ENCODE peak calls at places on chromosomes 3 and 15, in nine cellular contexts. One of them, this sample, is unnamed.

GRCh38 chr15:22956257-22956979 is 23.8 kb downstream of the CYFIP1 start:
- DNase-seq in stimulated activated CD8-positive, alpha-beta memory T cell treated with anti-CD3 and anti-CD28 coated beads, Interleukin-2, amount 100 ng/mL, for 1 hour: no peak
- DNase-seq in IMR-90: no peak
- DNase-seq in A172: no peak
- DNase-seq in A549: peak
- DNase-seq in activated CD4-positive, alpha-beta T cell treated with anti-CD3 and anti-CD28 coated beads for 24 hours: no peak
- DNase-seq in foreskin fibroblast: no peak
- DNase-seq in retinal pigment epithelial cell: no peak
- DNase-seq in astrocyte of the spinal cord: peak
- DNase-seq in this sample: no peak

GRCh38 chr15:23857028-23857641 is 170.0 kb upstream of the NDN start:
- DNase-seq in stimulated activated CD8-positive, alpha-beta memory T cell treated with anti-CD3 and anti-CD28 coated beads, Interleukin-2, amount 100 ng/mL, for 1 hour: no peak
- DNase-seq in IMR-90: peak
- DNase-seq in A172: no peak
- DNase-seq in A549: peak
- DNase-seq in activated CD4-positive, alpha-beta T cell treated with anti-CD3 and anti-CD28 coated beads for 24 hours: no peak
- DNase-seq in foreskin fibroblast: no peak
- DNase-seq in retinal pigment epithelial cell: no peak
- DNase-seq in astrocyte of the spinal cord: peak
- DNase-seq in this sample: no peak

GRCh38 chr3:119695480-119695879 is 7.3 kb upstream of the CFAP91 start:
- DNase-seq in stimulated activated CD8-positive, alpha-beta memory T cell treated with anti-CD3 and anti-CD28 coated beads, Interleukin-2, amount 100 ng/mL, for 1 hour: no peak
- DNase-seq in IMR-90: peak
- DNase-seq in A172: peak
- DNase-seq in A549: peak
- DNase-seq in activated CD4-positive, alpha-beta T cell treated with anti-CD3 and anti-CD28 coated beads for 24 hours: no peak
- DNase-seq in foreskin fibroblast: no peak
- DNase-seq in retinal pigment epithelial cell: no peak
- DNase-seq in astrocyte of the spinal cord: no peak
- DNase-seq in this sample: no peak

GRCh38 chr3:181851063-181851462 is 139.3 kb downstream of the SOX2 start:
- DNase-seq in stimulated activated CD8-positive, alpha-beta memory T cell treated with anti-CD3 and anti-CD28 coated beads, Interleukin-2, amount 100 ng/mL, for 1 hour: no peak
- DNase-seq in IMR-90: no peak
- DNase-seq in A172: no peak
- DNase-seq in A549: peak
- DNase-seq in activated CD4-positive, alpha-beta T cell treated with anti-CD3 and anti-CD28 coated beads for 24 hours: no peak
- DNase-seq in foreskin fibroblast: no peak
- DNase-seq in retinal pigment epithelial cell: no peak
- DNase-seq in astrocyte of the spinal cord: no peak
- DNase-seq in this sample: no peak

GRCh38 chr3:190543656-190544055 is 29.8 kb downstream of the IL1RAP start:
- DNase-seq in stimulated activated CD8-positive, alpha-beta memory T cell treated with anti-CD3 and anti-CD28 coated beads, Interleukin-2, amount 100 ng/mL, for 1 hour: no peak
- DNase-seq in IMR-90: no peak
- DNase-seq in A172: no peak
- DNase-seq in A549: no peak
- DNase-seq in activated CD4-positive, alpha-beta T cell treated with anti-CD3 and anti-CD28 coated beads for 24 hours: no peak
- DNase-seq in foreskin fibroblast: no peak
- DNase-seq in retinal pigment epithelial cell: no peak
- DNase-seq in astrocyte of the spinal cord: no peak
- DNase-seq in this sample: no peak

GRCh38 chr15:38844683-38845195 is 280.1 kb upstream of the RASGRP1 start:
- DNase-seq in stimulated activated CD8-positive, alpha-beta memory T cell treated with anti-CD3 and anti-CD28 coated beads, Interleukin-2, amount 100 ng/mL, for 1 hour: no peak
- DNase-seq in IMR-90: peak
- DNase-seq in A172: no peak
- DNase-seq in A549: no peak
- DNase-seq in activated CD4-positive, alpha-beta T cell treated with anti-CD3 and anti-CD28 coated beads for 24 hours: no peak
- DNase-seq in foreskin fibroblast: no peak
- DNase-seq in retinal pigment epithelial cell: no peak
- DNase-seq in astrocyte of the spinal cord: no peak
- DNase-seq in this sample: no peak

GRCh38 chr15:96312641-96313335 is 17.7 kb upstream of the NR2F2 start:
- DNase-seq in stimulated activated CD8-positive, alpha-beta memory T cell treated with anti-CD3 and anti-CD28 coated beads, Interleukin-2, amount 100 ng/mL, for 1 hour: no peak
- DNase-seq in IMR-90: peak
- DNase-seq in A172: no peak
- DNase-seq in A549: no peak
- DNase-seq in activated CD4-positive, alpha-beta T cell treated with anti-CD3 and anti-CD28 coated beads for 24 hours: no peak
- DNase-seq in foreskin fibroblast: peak
- DNase-seq in retinal pigment epithelial cell: no peak
- DNase-seq in astrocyte of the spinal cord: no peak
- DNase-seq in this sample: no peak

GRCh38 chr3:50373146-50373864 is 14.0 kb upstream of the TMEM115 start:
- DNase-seq in stimulated activated CD8-positive, alpha-beta memory T cell treated with anti-CD3 and anti-CD28 coated beads, Interleukin-2, amount 100 ng/mL, for 1 hour: no peak
- DNase-seq in IMR-90: no peak
- DNase-seq in A172: no peak
- DNase-seq in A549: no peak
- DNase-seq in activated CD4-positive, alpha-beta T cell treated with anti-CD3 and anti-CD28 coated beads for 24 hours: no peak
- DNase-seq in foreskin fibroblast: no peak
- DNase-seq in retinal pigment epithelial cell: no peak
- DNase-seq in astrocyte of the spinal cord: no peak
- DNase-seq in this sample: no peak

GRCh38 chr3:80190051-80190450 is 422.3 kb upstream of the ROBO1 start:
- DNase-seq in stimulated activated CD8-positive, alpha-beta memory T cell treated with anti-CD3 and anti-CD28 coated beads, Interleukin-2, amount 100 ng/mL, for 1 hour: no peak
- DNase-seq in IMR-90: peak
- DNase-seq in A172: peak
- DNase-seq in A549: peak
- DNase-seq in activated CD4-positive, alpha-beta T cell treated with anti-CD3 and anti-CD28 coated beads for 24 hours: no peak
- DNase-seq in foreskin fibroblast: peak
- DNase-seq in retinal pigment epithelial cell: peak
- DNase-seq in astrocyte of the spinal cord: peak
- DNase-seq in this sample: peak

GRCh38 chr3:141066593-141066860 is 15.4 kb downstream of the SPSB4 start:
- DNase-seq in stimulated activated CD8-positive, alpha-beta memory T cell treated with anti-CD3 and anti-CD28 coated beads, Interleukin-2, amount 100 ng/mL, for 1 hour: no peak
- DNase-seq in IMR-90: no peak
- DNase-seq in A172: no peak
- DNase-seq in A549: no peak
- DNase-seq in activated CD4-positive, alpha-beta T cell treated with anti-CD3 and anti-CD28 coated beads for 24 hours: no peak
- DNase-seq in foreskin fibroblast: no peak
- DNase-seq in retinal pigment epithelial cell: no peak
- DNase-seq in astrocyte of the spinal cord: no peak
- DNase-seq in this sample: no peak

GRCh38 chr3:65672876-65673815 is 365.6 kb downstream of the MAGI1 start:
- DNase-seq in stimulated activated CD8-positive, alpha-beta memory T cell treated with anti-CD3 and anti-CD28 coated beads, Interleukin-2, amount 100 ng/mL, for 1 hour: no peak
- DNase-seq in IMR-90: peak
- DNase-seq in A172: peak
- DNase-seq in A549: peak
- DNase-seq in activated CD4-positive, alpha-beta T cell treated with anti-CD3 and anti-CD28 coated beads for 24 hours: peak
- DNase-seq in foreskin fibroblast: peak
- DNase-seq in retinal pigment epithelial cell: peak
- DNase-seq in astrocyte of the spinal cord: peak
- DNase-seq in this sample: no peak

GRCh38 chr15:100308222-100309007 is 33.4 kb downstream of the ADAMTS17 start:
- DNase-seq in stimulated activated CD8-positive, alpha-beta memory T cell treated with anti-CD3 and anti-CD28 coated beads, Interleukin-2, amount 100 ng/mL, for 1 hour: no peak
- DNase-seq in IMR-90: no peak
- DNase-seq in A172: no peak
- DNase-seq in A549: no peak
- DNase-seq in activated CD4-positive, alpha-beta T cell treated with anti-CD3 and anti-CD28 coated beads for 24 hours: no peak
- DNase-seq in foreskin fibroblast: no peak
- DNase-seq in retinal pigment epithelial cell: no peak
- DNase-seq in astrocyte of the spinal cord: no peak
- DNase-seq in this sample: no peak

GRCh38 chr15:76161153-76162049 is 101.6 kb downstream of the TMEM266 start:
- DNase-seq in stimulated activated CD8-positive, alpha-beta memory T cell treated with anti-CD3 and anti-CD28 coated beads, Interleukin-2, amount 100 ng/mL, for 1 hour: no peak
- DNase-seq in IMR-90: no peak
- DNase-seq in A172: peak
- DNase-seq in A549: no peak
- DNase-seq in activated CD4-positive, alpha-beta T cell treated with anti-CD3 and anti-CD28 coated beads for 24 hours: no peak
- DNase-seq in foreskin fibroblast: no peak
- DNase-seq in retinal pigment epithelial cell: no peak
- DNase-seq in astrocyte of the spinal cord: no peak
- DNase-seq in this sample: no peak

GRCh38 chr15:90619468-90619867 is 89.7 kb downstream of the CRTC3 start:
- DNase-seq in stimulated activated CD8-positive, alpha-beta memory T cell treated with anti-CD3 and anti-CD28 coated beads, Interleukin-2, amount 100 ng/mL, for 1 hour: no peak
- DNase-seq in IMR-90: no peak
- DNase-seq in A172: no peak
- DNase-seq in A549: no peak
- DNase-seq in activated CD4-positive, alpha-beta T cell treated with anti-CD3 and anti-CD28 coated beads for 24 hours: no peak
- DNase-seq in foreskin fibroblast: no peak
- DNase-seq in retinal pigment epithelial cell: no peak
- DNase-seq in astrocyte of the spinal cord: no peak
- DNase-seq in this sample: no peak

GRCh38 chr15:63344737-63345390 is 36.8 kb downstream of the CA12 start:
- DNase-seq in stimulated activated CD8-positive, alpha-beta memory T cell treated with anti-CD3 and anti-CD28 coated beads, Interleukin-2, amount 100 ng/mL, for 1 hour: no peak
- DNase-seq in IMR-90: peak
- DNase-seq in A172: peak
- DNase-seq in A549: no peak
- DNase-seq in activated CD4-positive, alpha-beta T cell treated with anti-CD3 and anti-CD28 coated beads for 24 hours: no peak
- DNase-seq in foreskin fibroblast: peak
- DNase-seq in retinal pigment epithelial cell: no peak
- DNase-seq in astrocyte of the spinal cord: no peak
- DNase-seq in this sample: no peak

GRCh38 chr15:66884661-66885237 is 180.7 kb upstream of the SMAD3 start:
- DNase-seq in stimulated activated CD8-positive, alpha-beta memory T cell treated with anti-CD3 and anti-CD28 coated beads, Interleukin-2, amount 100 ng/mL, for 1 hour: no peak
- DNase-seq in IMR-90: no peak
- DNase-seq in A172: no peak
- DNase-seq in A549: no peak
- DNase-seq in activated CD4-positive, alpha-beta T cell treated with anti-CD3 and anti-CD28 coated beads for 24 hours: no peak
- DNase-seq in foreskin fibroblast: no peak
- DNase-seq in retinal pigment epithelial cell: no peak
- DNase-seq in astrocyte of the spinal cord: no peak
- DNase-seq in this sample: no peak

GRCh38 chr3:125054436-125055164 is 1.2 kb downstream of the HEG1 start:
- DNase-seq in stimulated activated CD8-positive, alpha-beta memory T cell treated with anti-CD3 and anti-CD28 coated beads, Interleukin-2, amount 100 ng/mL, for 1 hour: no peak
- DNase-seq in IMR-90: peak
- DNase-seq in A172: peak
- DNase-seq in A549: peak
- DNase-seq in activated CD4-positive, alpha-beta T cell treated with anti-CD3 and anti-CD28 coated beads for 24 hours: no peak
- DNase-seq in foreskin fibroblast: peak
- DNase-seq in retinal pigment epithelial cell: no peak
- DNase-seq in astrocyte of the spinal cord: peak
- DNase-seq in this sample: no peak

GRCh38 chr3:88986834-88987233 is 120.6 kb upstream of the EPHA3 start:
- DNase-seq in stimulated activated CD8-positive, alpha-beta memory T cell treated with anti-CD3 and anti-CD28 coated beads, Interleukin-2, amount 100 ng/mL, for 1 hour: no peak
- DNase-seq in IMR-90: peak
- DNase-seq in A172: no peak
- DNase-seq in A549: no peak
- DNase-seq in activated CD4-positive, alpha-beta T cell treated with anti-CD3 and anti-CD28 coated beads for 24 hours: no peak
- DNase-seq in foreskin fibroblast: peak
- DNase-seq in retinal pigment epithelial cell: no peak
- DNase-seq in astrocyte of the spinal cord: peak
- DNase-seq in this sample: no peak

GRCh38 chr3:156630081-156630772 is 44.2 kb upstream of the TIPARP start:
- DNase-seq in stimulated activated CD8-positive, alpha-beta memory T cell treated with anti-CD3 and anti-CD28 coated beads, Interleukin-2, amount 100 ng/mL, for 1 hour: no peak
- DNase-seq in IMR-90: peak
- DNase-seq in A172: peak
- DNase-seq in A549: no peak
- DNase-seq in activated CD4-positive, alpha-beta T cell treated with anti-CD3 and anti-CD28 coated beads for 24 hours: no peak
- DNase-seq in foreskin fibroblast: no peak
- DNase-seq in retinal pigment epithelial cell: no peak
- DNase-seq in astrocyte of the spinal cord: peak
- DNase-seq in this sample: no peak

GRCh38 chr3:183108002-183108449 is 8.7 kb upstream of the MCCC1 start:
- DNase-seq in stimulated activated CD8-positive, alpha-beta memory T cell treated with anti-CD3 and anti-CD28 coated beads, Interleukin-2, amount 100 ng/mL, for 1 hour: no peak
- DNase-seq in IMR-90: peak
- DNase-seq in A172: no peak
- DNase-seq in A549: peak
- DNase-seq in activated CD4-positive, alpha-beta T cell treated with anti-CD3 and anti-CD28 coated beads for 24 hours: no peak
- DNase-seq in foreskin fibroblast: no peak
- DNase-seq in retinal pigment epithelial cell: no peak
- DNase-seq in astrocyte of the spinal cord: no peak
- DNase-seq in this sample: no peak

GRCh38 chr3:178835033-178835432 is 236.6 kb downstream of the ZMAT3 start:
- DNase-seq in stimulated activated CD8-positive, alpha-beta memory T cell treated with anti-CD3 and anti-CD28 coated beads, Interleukin-2, amount 100 ng/mL, for 1 hour: no peak
- DNase-seq in IMR-90: no peak
- DNase-seq in A172: no peak
- DNase-seq in A549: no peak
- DNase-seq in activated CD4-positive, alpha-beta T cell treated with anti-CD3 and anti-CD28 coated beads for 24 hours: no peak
- DNase-seq in foreskin fibroblast: no peak
- DNase-seq in retinal pigment epithelial cell: no peak
- DNase-seq in astrocyte of the spinal cord: no peak
- DNase-seq in this sample: no peak

GRCh38 chr3:71724584-71725278 is 471 bp downstream of the EIF4E3 start:
- DNase-seq in stimulated activated CD8-positive, alpha-beta memory T cell treated with anti-CD3 and anti-CD28 coated beads, Interleukin-2, amount 100 ng/mL, for 1 hour: no peak
- DNase-seq in IMR-90: no peak
- DNase-seq in A172: no peak
- DNase-seq in A549: peak
- DNase-seq in activated CD4-positive, alpha-beta T cell treated with anti-CD3 and anti-CD28 coated beads for 24 hours: no peak
- DNase-seq in foreskin fibroblast: peak
- DNase-seq in retinal pigment epithelial cell: no peak
- DNase-seq in astrocyte of the spinal cord: no peak
- DNase-seq in this sample: no peak

GRCh38 chr15:26503998-26504397 is 268.9 kb downstream of the GABRB3 start:
- DNase-seq in stimulated activated CD8-positive, alpha-beta memory T cell treated with anti-CD3 and anti-CD28 coated beads, Interleukin-2, amount 100 ng/mL, for 1 hour: no peak
- DNase-seq in IMR-90: no peak
- DNase-seq in A172: no peak
- DNase-seq in A549: peak
- DNase-seq in activated CD4-positive, alpha-beta T cell treated with anti-CD3 and anti-CD28 coated beads for 24 hours: no peak
- DNase-seq in foreskin fibroblast: no peak
- DNase-seq in retinal pigment epithelial cell: no peak
- DNase-seq in astrocyte of the spinal cord: no peak
- DNase-seq in this sample: no peak

GRCh38 chr3:94909726-94910125 is 846.9 kb downstream of the NSUN3 start:
- DNase-seq in stimulated activated CD8-positive, alpha-beta memory T cell treated with anti-CD3 and anti-CD28 coated beads, Interleukin-2, amount 100 ng/mL, for 1 hour: no peak
- DNase-seq in IMR-90: no peak
- DNase-seq in A172: no peak
- DNase-seq in A549: no peak
- DNase-seq in activated CD4-positive, alpha-beta T cell treated with anti-CD3 and anti-CD28 coated beads for 24 hours: no peak
- DNase-seq in foreskin fibroblast: no peak
- DNase-seq in retinal pigment epithelial cell: no peak
- DNase-seq in astrocyte of the spinal cord: no peak
- DNase-seq in this sample: no peak

GRCh38 chr3:40196966-40197365 is 112.5 kb upstream of the EIF1B start:
- DNase-seq in stimulated activated CD8-positive, alpha-beta memory T cell treated with anti-CD3 and anti-CD28 coated beads, Interleukin-2, amount 100 ng/mL, for 1 hour: no peak
- DNase-seq in IMR-90: no peak
- DNase-seq in A172: no peak
- DNase-seq in A549: no peak
- DNase-seq in activated CD4-positive, alpha-beta T cell treated with anti-CD3 and anti-CD28 coated beads for 24 hours: no peak
- DNase-seq in foreskin fibroblast: no peak
- DNase-seq in retinal pigment epithelial cell: no peak
- DNase-seq in astrocyte of the spinal cord: no peak
- DNase-seq in this sample: no peak

GRCh38 chr3:64595253-64595694 is 92.5 kb downstream of the ADAMTS9 start:
- DNase-seq in stimulated activated CD8-positive, alpha-beta memory T cell treated with anti-CD3 and anti-CD28 coated beads, Interleukin-2, amount 100 ng/mL, for 1 hour: no peak
- DNase-seq in IMR-90: peak
- DNase-seq in A172: no peak
- DNase-seq in A549: no peak
- DNase-seq in activated CD4-positive, alpha-beta T cell treated with anti-CD3 and anti-CD28 coated beads for 24 hours: no peak
- DNase-seq in foreskin fibroblast: peak
- DNase-seq in retinal pigment epithelial cell: no peak
- DNase-seq in astrocyte of the spinal cord: peak
- DNase-seq in this sample: peak

GRCh38 chr3:37997791-37998370 is 7.3 kb downstream of the VILL start:
- DNase-seq in stimulated activated CD8-positive, alpha-beta memory T cell treated with anti-CD3 and anti-CD28 coated beads, Interleukin-2, amount 100 ng/mL, for 1 hour: no peak
- DNase-seq in IMR-90: no peak
- DNase-seq in A172: no peak
- DNase-seq in A549: no peak
- DNase-seq in activated CD4-positive, alpha-beta T cell treated with anti-CD3 and anti-CD28 coated beads for 24 hours: no peak
- DNase-seq in foreskin fibroblast: no peak
- DNase-seq in retinal pigment epithelial cell: no peak
- DNase-seq in astrocyte of the spinal cord: no peak
- DNase-seq in this sample: no peak

GRCh38 chr3:14561051-14561634 is 21.0 kb upstream of the GRIP2 start:
- DNase-seq in stimulated activated CD8-positive, alpha-beta memory T cell treated with anti-CD3 and anti-CD28 coated beads, Interleukin-2, amount 100 ng/mL, for 1 hour: no peak
- DNase-seq in IMR-90: peak
- DNase-seq in A172: peak
- DNase-seq in A549: no peak
- DNase-seq in activated CD4-positive, alpha-beta T cell treated with anti-CD3 and anti-CD28 coated beads for 24 hours: no peak
- DNase-seq in foreskin fibroblast: peak
- DNase-seq in retinal pigment epithelial cell: no peak
- DNase-seq in astrocyte of the spinal cord: peak
- DNase-seq in this sample: no peak

GRCh38 chr3:189096092-189096491 is 75.7 kb upstream of the TPRG1 start:
- DNase-seq in stimulated activated CD8-positive, alpha-beta memory T cell treated with anti-CD3 and anti-CD28 coated beads, Interleukin-2, amount 100 ng/mL, for 1 hour: no peak
- DNase-seq in IMR-90: no peak
- DNase-seq in A172: no peak
- DNase-seq in A549: no peak
- DNase-seq in activated CD4-positive, alpha-beta T cell treated with anti-CD3 and anti-CD28 coated beads for 24 hours: no peak
- DNase-seq in foreskin fibroblast: no peak
- DNase-seq in retinal pigment epithelial cell: no peak
- DNase-seq in astrocyte of the spinal cord: no peak
- DNase-seq in this sample: no peak

GRCh38 chr15:56715220-56715619 is 18.1 kb downstream of the ZNF280D start:
- DNase-seq in stimulated activated CD8-positive, alpha-beta memory T cell treated with anti-CD3 and anti-CD28 coated beads, Interleukin-2, amount 100 ng/mL, for 1 hour: no peak
- DNase-seq in IMR-90: peak
- DNase-seq in A172: no peak
- DNase-seq in A549: no peak
- DNase-seq in activated CD4-positive, alpha-beta T cell treated with anti-CD3 and anti-CD28 coated beads for 24 hours: no peak
- DNase-seq in foreskin fibroblast: no peak
- DNase-seq in retinal pigment epithelial cell: no peak
- DNase-seq in astrocyte of the spinal cord: no peak
- DNase-seq in this sample: no peak

This sample was measured in epithelial cell of proximal tubule.